ENCODE peak calls at places on chromosomes 3 and 15, in seven cellular contexts. A is stimulated activated CD8-positive, alpha-beta memory T cell treated with anti-CD3 and anti-CD28 coated beads, Interleukin-4, amount 100 ng/mL, for 1 hour; N is type B pancreatic cell; T is EL; K is neural progenitor cell; I is colonic mucosa; F is HuH-7.5. X is an unnamed sample.

GRCh38 chr3:55160241-55160877 is 232.5 kb upstream of the LRTM1 start:
- DNase-seq in T (peak; percentile 100), F (no peak), N (no peak), A (no peak), K (no peak), I (peak; percentile 18), X (peak; percentile 100)

GRCh38 chr15:78057803-78058202 is 19.7 kb downstream of the TBC1D2B start:
- DNase-seq in T (no peak), I (no peak), A (no peak), K (no peak), N (no peak), F (no peak), X (no peak)

GRCh38 chr3:131388400-131388799 is 6.8 kb downstream of the NUDT16 start:
- DNase-seq in A (no peak), F (no peak), K (no peak), T (peak; percentile 16), N (no peak), I (no peak), X (no peak)

GRCh38 chr3:150639262-150639661 is 36.1 kb downstream of the SELENOT start:
- DNase-seq in N (no peak), F (no peak), A (no peak), I (no peak), K (no peak), T (peak; percentile 19), X (no peak)

GRCh38 chr3:4704552-4704951 is 211.4 kb downstream of the ITPR1 start:
- DNase-seq in A (no peak), F (no peak), K (no peak), T (no peak), N (no peak), I (no peak), X (no peak)

GRCh38 chr3:11091088-11091590 is 63.2 kb upstream of the HRH1 start:
- DNase-seq in K (peak; percentile 61), T (no peak), N (no peak), F (no peak), A (no peak), I (no peak), X (no peak)

GRCh38 chr15:78415284-78415683 is 22.7 kb upstream of the IREB2 start:
- DNase-seq in N (no peak), F (no peak), K (peak; percentile 34), I (no peak), A (no peak), T (peak; percentile 27), X (peak; percentile 32)

GRCh38 chr3:108051005-108051404 is 39.8 kb downstream of the CD47 start:
- DNase-seq in N (no peak), T (peak; percentile 72), A (no peak), K (no peak), F (no peak), I (no peak), X (peak; percentile 45)

GRCh38 chr15:68310811-68311463 is 33.4 kb downstream of the FEM1B start:
- DNase-seq in N (peak; percentile 56), K (no peak), F (no peak), A (no peak), T (no peak), I (peak; percentile 9), X (no peak)

GRCh38 chr3:156217674-156218352 is 97.4 kb downstream of the KCNAB1 start:
- DNase-seq in K (peak; percentile 6), T (peak; percentile 58), I (no peak), F (no peak), A (no peak), N (no peak), X (peak; percentile 29)

GRCh38 chr3:24272875-24273274 is 221.8 kb downstream of the THRB start:
- DNase-seq in A (no peak), I (no peak), F (peak; percentile 49), K (no peak), T (no peak), N (no peak), X (no peak)

GRCh38 chr3:37221407-37221806 is 47.0 kb upstream of the LRRFIP2 start:
- DNase-seq in I (no peak), N (no peak), F (no peak), K (no peak), A (no peak), T (peak; percentile 85), X (peak; percentile 56)

GRCh38 chr3:22089284-22089683 is 338.3 kb upstream of the ZNF385D start:
- DNase-seq in T (peak; percentile 16), A (no peak), F (peak; percentile 9), N (no peak), I (no peak), K (peak; percentile 45), X (peak; percentile 11)

GRCh38 chr3:102505542-102505941 is 70.7 kb downstream of the ZPLD1 start:
- DNase-seq in I (no peak), A (no peak), K (no peak), T (no peak), F (no peak), N (no peak), X (no peak)

GRCh38 chr3:187567026-187567425 is 103.2 kb downstream of the SST start:
- DNase-seq in T (peak; percentile 56), N (no peak), F (no peak), A (no peak), I (no peak), K (no peak), X (no peak)

GRCh38 chr3:182092662-182093262 is 381.0 kb downstream of the SOX2 start:
- DNase-seq in N (no peak), I (no peak), K (peak; percentile 14), A (no peak), T (no peak), F (no peak), X (peak; percentile 1)

GRCh38 chr15:78247895-78248294 is 13.5 kb upstream of the ACSBG1 start:
- DNase-seq in N (no peak), F (no peak), A (no peak), T (no peak), I (no peak), K (no peak), X (no peak)